ENCODE peak calls at places on chromosomes 12 and 14, in eight cellular contexts. V is T follicular helper cell; E is pons; D is NCI-H524; N is HuH-7; I is tibial artery; K is activated CD4-positive, alpha-beta T cell treated with anti-CD3 and anti-CD28 coated beads for 1 hour; U is AG04449. L is an unnamed sample.

GRCh38 chr12:69511870-69512269 is 41.7 kb downstream of the FRS2 start:
- DNase-seq in E (no peak), N (no peak), D (no peak), I (no peak), V (no peak), K (no peak), U (no peak), L (no peak)

GRCh38 chr12:132238487-132239248 is 90.7 kb downstream of the GALNT9 start:
- DNase-seq in E (no peak), I (no peak), N (no peak), U (no peak), V (no peak), D (no peak), K (no peak), L (no peak)

GRCh38 chr12:63930971-63931370 is 86.5 kb downstream of the SRGAP1 start:
- DNase-seq in I (no peak), E (no peak), D (no peak), N (no peak), U (no peak), K (no peak), V (no peak), L (no peak)

GRCh38 chr12:118456741-118457140 is 80.4 kb downstream of the SUDS3 start:
- DNase-seq in N (no peak), D (no peak), I (no peak), E (no peak), K (no peak), V (no peak), U (no peak), L (no peak)

GRCh38 chr14:22980672-22981089 is 1.7 kb downstream of the AJUBA start:
- DNase-seq in V (no peak), K (no peak), D (no peak), E (no peak), U (no peak), I (peak; percentile 73), N (peak; percentile 72), L (peak; percentile 57)

GRCh38 chr12:65442418-65442817 is 163.9 kb downstream of the MSRB3 start:
- DNase-seq in D (no peak), N (no peak), V (no peak), U (no peak), K (no peak), E (no peak), I (no peak), L (no peak)

GRCh38 chr14:69480136-69480535 is 4.4 kb upstream of the PLEKHD1 start:
- DNase-seq in E (no peak), N (no peak), K (no peak), U (no peak), I (no peak), V (no peak), D (no peak), L (no peak)

GRCh38 chr12:11706509-11707331 is 57.2 kb downstream of the ETV6 start:
- DNase-seq in N (no peak), I (no peak), U (no peak), K (no peak), D (no peak), V (no peak), E (no peak), L (no peak)

GRCh38 chr14:73829526-73830431 is 21.9 kb upstream of the PTGR2 start:
- DNase-seq in E (no peak), N (no peak), V (no peak), U (peak; percentile 40), K (no peak), D (no peak), I (no peak), L (no peak)

GRCh38 chr12:49098035-49098451 is 3.4 kb upstream of the DHH start:
- DNase-seq in U (no peak), V (peak; percentile 48), I (no peak), D (peak; percentile 9), N (peak; percentile 90), E (peak; percentile 56), K (peak; percentile 39), L (peak; percentile 29)

GRCh38 chr14:64708148-64709004 is 4.2 kb downstream of the PLEKHG3 start:
- DNase-seq in D (no peak), N (no peak), I (peak; percentile 73), V (no peak), K (no peak), E (peak; percentile 77), U (no peak), L (no peak)

GRCh38 chr12:17342381-17342961 is 736.5 kb upstream of the LMO3 start:
- DNase-seq in U (no peak), N (no peak), K (no peak), V (no peak), D (no peak), I (no peak), E (no peak), L (peak; percentile 57)

GRCh38 chr12:53097564-53098353 is at the start of gene IGFBP6:
- DNase-seq in V (peak; percentile 19), I (peak; percentile 87), E (no peak), N (peak; percentile 73), D (peak; percentile 14), K (peak; percentile 32), U (no peak), L (peak; percentile 85)

GRCh38 chr12:89797436-89797835 is 88.8 kb upstream of the ATP2B1 start:
- DNase-seq in D (no peak), I (no peak), K (no peak), U (no peak), V (no peak), E (no peak), N (no peak), L (no peak)

L was measured in HAP-1.